ENCODE peak calls at places on chromosome 9, in nine cellular contexts. F is GM12892, H is stomach, E is H1, W is transverse colon, U is HepG2, C is endothelial cell of umbilical vein, L is vagina, N is Panc1. T is an unnamed sample.

GRCh38 chr9:78286946-78287388 is 10.0 kb upstream of the PSAT1 start:
- DNase-seq in L (no peak), C (no peak), E (no peak), F (no peak), U (peak; percentile 94), H (no peak), W (no peak), N (no peak), T (no peak)

GRCh38 chr9:14062449-14063187 is 251.3 kb downstream of the NFIB start:
- DNase-seq in H (no peak), F (no peak), N (no peak), E (no peak), C (peak; percentile 45), W (no peak), U (no peak), L (no peak), T (no peak)

GRCh38 chr9:135522137-135522877 is 1.1 kb downstream of the LCN1 start:
- DNase-seq in N (no peak), E (peak; percentile 50), C (no peak), L (no peak), W (no peak), U (no peak), H (peak; percentile 11), F (no peak), T (no peak)

GRCh38 chr9:21565137-21565536 is 83.0 kb upstream of the IFNE start:
- DNase-seq in F (no peak), H (no peak), E (no peak), W (no peak), U (no peak), L (no peak), C (no peak), N (no peak), T (no peak)

GRCh38 chr9:136625101-136626065 is 37.3 kb upstream of the EGFL7 start:
- DNase-seq in L (no peak), F (no peak), H (peak; percentile 92), W (peak; percentile 91), E (peak; percentile 57), C (peak; percentile 86), N (no peak), U (peak; percentile 69), T (no peak)

GRCh38 chr9:75200892-75201470 is 112.7 kb downstream of the OSTF1 start:
- DNase-seq in F (no peak), H (no peak), L (no peak), E (no peak), U (peak; percentile 47), C (peak; percentile 62), W (no peak), N (peak; percentile 4), T (peak; percentile 25)

GRCh38 chr9:31542384-31543055 is 841.9 kb upstream of the ACO1 start:
- DNase-seq in L (no peak), W (peak; percentile 13), E (no peak), C (peak; percentile 29), N (peak; percentile 7), H (no peak), F (peak; percentile 11), U (peak; percentile 12), T (no peak)

GRCh38 chr9:113155911-113156559 is 5.2 kb downstream of the SLC31A2 start:
- DNase-seq in U (no peak), W (peak; percentile 26), E (no peak), H (no peak), N (no peak), C (no peak), F (no peak), L (no peak), T (no peak)

GRCh38 chr9:133286523-133286922 is 11.5 kb upstream of the ABO start:
- DNase-seq in L (no peak), U (no peak), H (no peak), E (no peak), N (no peak), F (no peak), W (no peak), C (peak; percentile 16), T (no peak)

GRCh38 chr9:87792831-87793288 is 66.9 kb downstream of the CTSL start:
- DNase-seq in F (peak; percentile 23), L (peak; percentile 92), U (peak; percentile 46), N (no peak), E (no peak), W (peak; percentile 50), C (peak; percentile 56), H (peak; percentile 40), T (peak; percentile 79)

DNA sequence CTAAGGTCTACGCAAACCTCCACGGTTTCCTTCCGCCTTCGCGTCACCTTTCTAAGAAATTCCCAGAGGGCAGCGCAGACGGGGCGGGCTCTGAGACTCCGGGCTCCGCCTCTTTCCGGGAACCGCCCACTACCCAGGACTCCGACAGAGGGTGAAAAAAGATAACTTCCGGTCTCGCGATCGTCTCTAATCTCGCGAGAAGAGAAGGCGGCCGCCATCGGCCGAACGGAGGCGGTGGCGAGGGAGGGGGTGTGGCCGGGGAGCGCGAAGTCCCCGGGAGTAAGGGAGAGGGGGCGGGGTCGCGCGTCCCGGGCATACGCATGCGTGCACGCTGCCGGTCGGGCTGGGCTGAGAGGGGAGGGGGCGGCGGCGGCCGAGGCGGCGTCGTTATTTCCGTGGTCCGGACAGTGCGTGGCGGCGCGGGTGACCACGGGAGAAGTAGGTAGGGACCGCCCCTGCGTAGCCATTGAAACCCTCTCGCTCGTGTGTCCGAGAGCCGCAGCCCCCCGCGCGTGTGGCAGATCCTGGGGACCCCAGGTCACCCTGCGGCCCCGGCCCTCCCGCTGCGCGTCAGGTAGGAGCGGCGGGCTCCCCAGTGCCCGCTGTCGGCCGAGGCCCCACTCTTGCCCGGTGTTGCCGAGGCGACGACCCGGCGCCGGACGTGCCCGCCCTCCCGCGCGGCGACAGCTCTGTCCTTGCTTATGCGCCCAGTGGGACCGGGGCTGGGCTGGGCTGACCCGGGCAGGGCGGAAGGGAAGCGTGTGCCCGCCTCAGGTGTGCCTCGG is at the start of gene NAA35:
- DNase-seq in C (peak; percentile 99), H (peak; percentile 99), E (peak; percentile 99), F (peak; percentile 86), U (peak; percentile 94), L (peak; percentile 99), W (peak; percentile 99), N (peak; percentile 88), T (peak; percentile 96)
- TF ChIP-seq POLR2AphosphoS5 in C (no peak), H (peak; percentile 95), E (peak; percentile 24), F (peak; percentile 20), U (no peak), L (peak; percentile 97), W (peak; percentile 32), N (no peak), T (no peak)

GRCh38 chr9:99140685-99141314 is 35.9 kb downstream of the TGFBR1 start:
- DNase-seq in C (peak; percentile 30), W (peak; percentile 29), L (no peak), E (no peak), N (peak; percentile 60), U (peak; percentile 35), H (no peak), F (no peak), T (peak; percentile 67)
- TF ChIP-seq POLR2AphosphoS5 in C (no peak), W (no peak), L (no peak), E (no peak), N (no peak), U (no peak), H (peak; percentile 57), F (no peak), T (no peak)

GRCh38 chr9:37407468-37407867 is 15.0 kb upstream of the GRHPR start:
- DNase-seq in H (no peak), F (no peak), E (no peak), N (no peak), W (no peak), C (no peak), U (peak; percentile 22), L (no peak), T (no peak)

GRCh38 chr9:37405764-37406380 is 16.6 kb upstream of the GRHPR start:
- DNase-seq in C (no peak), F (no peak), N (no peak), H (no peak), E (no peak), U (no peak), W (no peak), L (no peak), T (no peak)

GRCh38 chr9:37404590-37404989 is 17.9 kb upstream of the GRHPR start:
- DNase-seq in C (no peak), U (no peak), H (no peak), N (no peak), L (no peak), W (no peak), E (no peak), F (no peak), T (no peak)

GRCh38 chr9:37405350-37405749 is 17.1 kb upstream of the GRHPR start:
- DNase-seq in E (no peak), C (peak; percentile 13), N (no peak), W (no peak), F (no peak), U (no peak), L (no peak), H (no peak), T (no peak)

DNA sequence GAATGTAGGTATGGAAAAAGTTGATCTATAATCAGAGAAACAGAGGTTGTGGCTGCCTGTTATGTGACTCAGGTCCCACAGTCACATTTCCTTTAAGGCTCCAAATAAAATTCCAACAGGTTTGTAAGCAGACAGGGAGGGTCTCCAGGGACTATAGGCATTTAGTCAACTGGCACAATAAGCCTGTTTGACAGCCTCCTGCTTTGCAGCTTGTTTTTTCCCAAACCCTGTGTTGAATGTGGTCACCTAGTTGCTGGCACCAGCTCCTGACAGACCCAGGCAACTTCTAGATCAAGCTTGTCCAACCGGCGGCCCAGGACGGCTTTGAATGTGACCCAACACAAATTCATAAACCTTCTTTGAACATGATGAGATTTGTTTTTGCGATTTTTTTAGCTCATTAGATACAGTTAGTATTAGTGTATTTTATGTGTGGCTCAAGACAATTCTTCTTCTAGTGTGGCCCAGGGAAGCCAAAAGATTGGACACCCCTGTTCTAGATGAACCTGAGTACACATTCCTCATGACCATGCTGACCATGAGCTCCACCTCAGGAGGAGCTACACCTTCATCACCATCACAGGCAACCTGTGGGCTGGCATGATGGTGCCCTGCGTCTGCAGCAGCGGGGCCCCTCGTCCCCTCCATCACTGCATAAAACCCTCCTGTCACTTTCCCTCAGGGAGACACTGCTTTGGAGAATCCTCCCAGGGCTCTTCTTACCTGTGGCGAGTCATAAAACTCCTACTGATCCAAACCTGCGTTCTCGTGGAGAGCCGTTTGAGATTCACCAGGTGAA is 15.7 kb upstream of the GRHPR start:
- DNase-seq in N (no peak), F (no peak), L (no peak), C (no peak), U (no peak), W (no peak), E (no peak), H (no peak), T (no peak)
- TF ChIP-seq POLR2AphosphoS5 in N (no peak), F (no peak), L (no peak), C (no peak), U (no peak), W (no peak), E (no peak), H (no peak), T (no peak)

DNA sequence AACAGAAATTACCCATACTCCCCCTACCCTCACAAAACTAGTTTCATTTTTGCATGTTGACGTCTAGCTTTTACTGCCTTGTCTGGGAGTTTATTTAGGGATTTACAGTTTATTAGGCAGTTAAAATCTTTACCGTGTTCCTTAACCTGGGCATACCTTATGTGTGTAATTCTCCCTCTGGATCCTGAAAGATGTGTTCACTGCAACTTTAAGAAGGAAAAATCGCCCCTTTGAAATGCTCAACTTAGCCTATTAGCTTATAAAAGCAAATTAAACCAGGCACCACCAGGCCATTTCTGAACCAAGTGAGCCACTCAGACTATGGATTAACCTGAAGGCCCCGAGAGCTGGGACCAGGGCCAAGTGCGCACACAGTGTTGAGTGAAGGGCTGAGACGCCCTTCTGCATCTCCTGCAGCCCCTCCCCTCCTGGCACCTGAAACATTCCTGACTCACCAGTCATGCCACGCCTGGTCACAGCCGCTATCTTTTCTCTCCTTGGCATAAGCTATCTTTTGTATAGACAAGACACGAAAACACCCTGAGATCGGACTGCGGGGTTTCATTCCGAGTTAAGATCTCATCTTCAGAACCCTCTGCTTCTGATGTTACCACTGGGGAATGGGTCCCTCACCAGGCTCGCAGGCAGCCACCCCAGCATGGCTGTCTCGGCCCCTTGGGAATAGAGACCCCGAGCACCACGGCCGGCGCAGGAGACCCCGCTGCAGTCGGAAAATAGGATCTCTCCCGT is 111.9 kb downstream of the ROR2 start:
- DNase-seq in N (no peak), W (peak; percentile 75), H (peak; percentile 85), F (no peak), L (no peak), C (no peak), U (no peak), E (no peak), T (peak; percentile 39)
- TF ChIP-seq POLR2AphosphoS5 in N (no peak), W (no peak), H (peak; percentile 38), F (no peak), L (no peak), C (no peak), U (no peak), E (no peak), T (no peak)